ENCODE peak calls at places on chromosomes 4 and X, in six cellular contexts. Z is coronary artery; T is thyroid gland; J is left lung; L is H7; C is CD8-positive, alpha-beta memory T cell. U is an unnamed sample.

GRCh38 chr4:184668511-184669114 is 19.1 kb downstream of the PRIMPOL start:
- DNase-seq in Z (no peak), T (no peak), J (no peak), L (no peak), C (no peak), U (no peak)

GRCh38 chrX:110825972-110826371 is 30.4 kb upstream of the CHRDL1 start:
- DNase-seq in Z (no peak), T (no peak), J (no peak), L (no peak), C (no peak), U (no peak)

GRCh38 chr4:37245391-37245954 is 930 bp downstream of the NWD2 start:
- DNase-seq in Z (no peak), T (no peak), J (no peak), L (peak), C (no peak), U (no peak)

GRCh38 chr4:24736066-24736465 is 59.3 kb upstream of the SOD3 start:
- DNase-seq in Z (no peak), T (peak), J (no peak), L (no peak), C (no peak), U (no peak)

GRCh38 chr4:124178449-124179021 is 534.0 kb downstream of the ANKRD50 start:
- DNase-seq in Z (peak), T (no peak), J (no peak), L (no peak), C (no peak), U (no peak)

GRCh38 chrX:44874481-44875184 is 1.6 kb downstream of the KDM6A start:
- DNase-seq in Z (no peak), T (no peak), J (peak), L (peak), C (peak), U (peak)

GRCh38 chrX:120456973-120457372 is 12.1 kb downstream of the LAMP2 start:
- DNase-seq in Z (no peak), T (no peak), J (no peak), L (no peak), C (no peak), U (peak)

GRCh38 chrX:19373034-19373891 is 29.5 kb downstream of the PDHA1 start:
- DNase-seq in Z (no peak), T (no peak), J (no peak), L (peak), C (no peak), U (no peak)

GRCh38 chr4:77002321-77002720 is 52.8 kb downstream of the SEPTIN11 start:
- DNase-seq in Z (no peak), T (no peak), J (no peak), L (no peak), C (no peak), U (no peak)

GRCh38 chr4:74328501-74328900 is 20.2 kb downstream of the EPGN start:
- DNase-seq in Z (no peak), T (no peak), J (no peak), L (no peak), C (no peak), U (no peak)

GRCh38 chr4:65825121-65825520 is 154.8 kb upstream of the EPHA5 start:
- DNase-seq in Z (no peak), T (no peak), J (no peak), L (no peak), C (no peak), U (no peak)

GRCh38 chr4:57190651-57191481 is 80.7 kb upstream of the IGFBP7 start:
- DNase-seq in Z (no peak), T (peak), J (no peak), L (peak), C (no peak), U (no peak)

GRCh38 chrX:3191186-3191585 is 149.9 kb downstream of the ARSF start:
- DNase-seq in Z (no peak), T (no peak), J (no peak), L (no peak), C (no peak), U (no peak)

GRCh38 chrX:100973411-100973810 is 3.9 kb downstream of the ARL13A start:
- DNase-seq in Z (no peak), T (no peak), J (no peak), L (no peak), C (no peak), U (no peak)

GRCh38 chr4:82721819-82722423 is 76.7 kb downstream of the SCD5 start:
- DNase-seq in Z (no peak), T (peak), J (no peak), L (no peak), C (peak), U (peak)

GRCh38 chr4:95392886-95393285 is 155.9 kb downstream of the UNC5C start:
- DNase-seq in Z (no peak), T (no peak), J (no peak), L (no peak), C (no peak), U (no peak)

GRCh38 chr4:8709050-8709728 is 116.6 kb downstream of the CPZ start:
- DNase-seq in Z (peak), T (no peak), J (no peak), L (peak), C (no peak), U (no peak)

GRCh38 chr4:42302348-42302747 is 94.9 kb upstream of the SHISA3 start:
- DNase-seq in Z (no peak), T (peak), J (no peak), L (peak), C (no peak), U (no peak)

GRCh38 chr4:11589676-11590075 is 161.0 kb upstream of the HS3ST1 start:
- DNase-seq in Z (no peak), T (no peak), J (no peak), L (no peak), C (no peak), U (no peak)

GRCh38 chrX:45771560-45772340 is 571.1 kb upstream of the DIPK2B start:
- DNase-seq in Z (no peak), T (peak), J (no peak), L (no peak), C (peak), U (no peak)

GRCh38 chr4:48681856-48682255 is 98.2 kb downstream of the FRYL start:
- DNase-seq in Z (no peak), T (no peak), J (no peak), L (no peak), C (no peak), U (peak)

GRCh38 chr4:94508841-94509240 is 57.1 kb downstream of the PDLIM5 start:
- DNase-seq in Z (no peak), T (no peak), J (no peak), L (no peak), C (no peak), U (no peak)

GRCh38 chr4:168551211-168551610 is 54.4 kb downstream of the PALLD start:
- DNase-seq in Z (no peak), T (no peak), J (no peak), L (no peak), C (no peak), U (no peak)

GRCh38 chr4:138938371-138938699 is 77.2 kb upstream of the NOCT start:
- DNase-seq in Z (no peak), T (no peak), J (no peak), L (peak), C (no peak), U (no peak)

GRCh38 chr4:110637408-110638131 is 14.7 kb upstream of the PITX2 start:
- DNase-seq in Z (no peak), T (no peak), J (no peak), L (peak), C (no peak), U (no peak)

GRCh38 chr4:110636677-110637407 is 14.0 kb upstream of the PITX2 start:
- DNase-seq in Z (peak), T (no peak), J (no peak), L (peak), C (no peak), U (no peak)

GRCh38 chr4:110634320-110635154 is 11.7 kb upstream of the PITX2 start:
- DNase-seq in Z (no peak), T (no peak), J (no peak), L (no peak), C (no peak), U (no peak)

GRCh38 chr4:110635155-110635479 is 12.2 kb upstream of the PITX2 start:
- DNase-seq in Z (no peak), T (no peak), J (no peak), L (no peak), C (no peak), U (no peak)

GRCh38 chr4:110636231-110636676 is 13.4 kb upstream of the PITX2 start:
- DNase-seq in Z (no peak), T (no peak), J (no peak), L (peak), C (no peak), U (no peak)
- H3K4me3 ChIP-seq in Z (peak), T (no peak), J (no peak), L (peak), C (no peak), U (no peak)

DNA sequence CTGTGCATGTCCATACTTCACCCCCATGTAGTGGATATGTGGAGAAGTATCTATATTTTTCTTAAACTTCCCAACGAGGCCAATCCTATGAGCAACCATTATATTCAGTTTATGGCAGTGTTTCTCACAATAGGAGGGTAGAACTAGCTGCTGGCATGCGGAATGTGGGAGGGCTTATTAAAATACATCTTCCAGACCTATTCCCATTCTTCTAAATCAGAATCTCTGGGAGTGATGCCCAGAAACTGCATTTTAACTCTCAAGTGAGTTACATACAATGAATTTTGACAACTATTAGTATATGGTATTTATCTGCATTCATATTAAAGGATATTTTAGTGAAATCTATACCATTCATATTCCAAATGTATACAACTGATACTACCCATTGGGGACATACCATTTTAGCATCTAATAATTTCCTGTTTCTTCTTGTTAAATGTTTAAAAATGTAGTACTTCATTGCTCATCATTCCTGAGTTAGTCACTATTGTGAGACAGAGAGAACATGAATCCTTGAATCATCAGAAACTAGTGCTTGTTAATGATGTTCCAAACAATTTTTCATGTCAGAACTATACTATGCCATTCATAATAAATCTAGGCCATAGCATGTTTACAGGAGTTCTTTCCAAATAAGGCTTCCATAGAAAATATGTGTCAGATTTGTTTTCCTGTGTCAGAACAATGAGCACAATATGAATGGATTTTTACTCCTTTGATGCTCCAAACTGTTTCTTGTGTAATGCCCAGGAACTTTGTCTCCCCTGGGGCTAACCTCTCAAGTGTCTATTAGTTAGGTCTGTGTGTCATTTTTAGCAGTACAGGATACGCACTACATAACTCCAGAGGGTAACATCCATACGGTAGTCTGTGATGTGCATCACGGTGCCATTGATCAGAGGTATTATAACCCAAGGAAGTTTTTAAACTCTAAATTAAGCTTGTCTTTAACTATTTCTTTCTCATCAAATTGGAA is 198.8 kb upstream of the BMP3 start:
- DNase-seq in Z (no peak), T (no peak), J (no peak), L (no peak), C (no peak), U (no peak)
- H3K4me3 ChIP-seq in Z (no peak), T (no peak), J (no peak), L (no peak), C (no peak), U (no peak)

GRCh38 chr4:52824603-52825310 is 37.4 kb upstream of the RASL11B start:
- DNase-seq in Z (no peak), T (peak), J (peak), L (no peak), C (no peak), U (no peak)

GRCh38 chr4:52822583-52823477 is 39.3 kb upstream of the RASL11B start:
- DNase-seq in Z (no peak), T (no peak), J (no peak), L (no peak), C (no peak), U (no peak)

GRCh38 chr4:52823478-52824092 is 38.5 kb upstream of the RASL11B start:
- DNase-seq in Z (no peak), T (no peak), J (no peak), L (no peak), C (no peak), U (no peak)

GRCh38 chr4:52824270-52824602 is 37.9 kb upstream of the RASL11B start:
- DNase-seq in Z (no peak), T (no peak), J (no peak), L (no peak), C (no peak), U (no peak)

DNA sequence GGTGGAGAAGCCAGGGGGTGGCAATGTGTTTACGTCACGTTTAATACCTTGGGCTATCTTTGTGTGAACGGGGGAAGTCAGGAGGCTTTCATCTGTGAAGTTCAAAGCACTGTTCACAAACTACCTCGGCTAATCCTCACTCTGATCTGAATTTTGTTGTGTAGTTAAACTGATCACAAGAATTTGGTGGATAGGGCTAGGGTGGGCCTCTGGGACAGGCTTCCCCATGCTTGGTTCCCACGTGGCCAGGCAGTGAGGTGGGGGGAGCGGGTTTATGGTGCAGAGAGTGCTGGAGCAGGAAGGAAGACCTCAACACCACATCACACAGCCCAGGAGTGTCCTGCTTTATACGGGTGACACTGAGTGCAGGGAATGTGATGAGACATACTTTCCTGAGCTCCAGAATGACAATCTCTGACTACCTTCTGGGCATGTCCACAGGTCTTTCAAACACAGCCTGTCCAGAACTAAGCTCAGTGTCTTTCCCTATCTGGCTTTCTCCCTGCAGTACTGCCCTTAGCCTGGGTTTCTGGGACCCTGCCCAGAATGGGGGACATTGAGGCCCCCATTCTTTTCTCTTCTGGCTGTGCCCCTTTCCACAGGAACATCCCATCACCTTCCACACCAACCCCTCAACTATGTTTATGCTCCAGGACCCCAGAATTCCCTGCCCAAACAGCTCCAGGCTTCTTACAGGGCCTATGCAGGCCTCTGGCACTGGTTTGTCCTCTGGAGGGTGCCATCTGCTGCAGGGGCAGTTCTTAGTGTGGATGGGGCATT is 36.6 kb upstream of the RASL11B start:
- DNase-seq in Z (no peak), T (no peak), J (no peak), L (no peak), C (no peak), U (no peak)
- H3K4me3 ChIP-seq in Z (no peak), T (no peak), J (no peak), L (no peak), C (no peak), U (no peak)

GRCh38 chrX:1395646-1396216 is 3.8 kb upstream of the SLC25A6 start:
- DNase-seq in Z (no peak), T (no peak), J (no peak), L (no peak), C (no peak), U (no peak)
- H3K4me3 ChIP-seq in Z (no peak), T (no peak), J (no peak), L (no peak), C (no peak), U (no peak)

DNA sequence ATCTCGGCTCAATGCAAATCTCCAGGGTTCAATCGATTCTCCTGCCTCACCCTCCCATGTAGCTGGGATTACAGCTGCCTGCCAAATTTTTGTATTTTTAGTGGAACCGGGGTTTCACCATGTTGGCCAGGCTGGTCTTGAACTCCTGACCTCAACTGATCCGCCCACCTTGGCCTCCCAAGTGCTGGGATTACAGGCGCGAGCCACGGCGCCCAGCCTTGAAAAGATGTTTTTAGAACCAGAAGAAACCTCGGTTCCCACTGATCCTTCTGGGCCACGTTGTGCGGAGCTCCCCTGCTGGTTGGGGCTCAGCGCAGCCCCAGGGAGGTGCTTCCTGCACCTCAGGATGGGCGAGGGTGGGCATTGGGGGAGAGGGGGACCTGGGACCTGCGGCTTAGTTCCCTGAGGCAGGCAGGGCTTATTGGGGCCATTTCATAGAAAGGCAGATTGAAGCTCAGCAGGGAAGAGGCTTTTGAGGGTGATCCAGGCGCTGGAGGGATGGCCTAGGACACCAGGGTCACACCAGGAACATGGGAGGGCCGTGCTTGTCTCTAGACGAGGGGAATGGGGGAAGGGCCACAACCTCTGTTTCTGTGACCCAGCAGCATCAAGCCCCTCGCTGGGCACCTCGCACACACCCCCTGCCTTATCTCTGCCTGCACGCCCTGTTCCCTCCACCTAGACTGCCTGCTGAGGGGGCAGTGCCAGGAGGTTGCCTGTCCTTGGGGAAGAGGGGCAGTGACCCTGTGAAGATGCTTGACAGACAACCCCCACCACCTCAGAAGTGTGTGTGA is 6.3 kb upstream of the ADD1 start:
- DNase-seq in Z (peak), T (no peak), J (peak), L (peak), C (no peak), U (no peak)
- H3K4me3 ChIP-seq in Z (peak), T (no peak), J (no peak), L (no peak), C (peak), U (no peak)

U was measured in GM06990.